ENCODE peak calls at places on chromosomes 3 and 15, in four cellular contexts. L is GM13976; K is LNCaP clone FGC; P is activated CD8-positive, alpha-beta memory T cell treated with anti-CD3 and anti-CD28 coated beads for 4 hours. S is an unnamed sample.

GRCh38 chr3:108088697-108089096 is 2.1 kb downstream of the CD47 start:
- DNase-seq in L (peak; percentile 37), P (no peak), K (no peak), S (peak; percentile 30)

GRCh38 chr3:49734752-49735151 is 11.0 kb upstream of the GMPPB start:
- DNase-seq in K (no peak), P (no peak), L (no peak), S (no peak)

GRCh38 chr15:63551400-63551799 is 45.8 kb upstream of the FBXL22 start:
- DNase-seq in K (no peak), L (no peak), P (no peak), S (no peak)

GRCh38 chr3:140920029-140920428 is 21.6 kb upstream of the SLC25A36 start:
- DNase-seq in P (no peak), K (no peak), L (no peak), S (no peak)

GRCh38 chr15:93035953-93036810 is 52.8 kb downstream of the RGMA start:
- DNase-seq in P (peak; percentile 9), L (peak; percentile 86), K (peak; percentile 13), S (peak; percentile 58)

GRCh38 chr3:115766587-115767492 is 143.5 kb downstream of the GAP43 start:
- DNase-seq in L (no peak), P (no peak), K (no peak), S (no peak)

GRCh38 chr3:108838411-108838810 is 15.8 kb downstream of the TRAT1 start:
- DNase-seq in P (no peak), L (no peak), K (no peak), S (no peak)

GRCh38 chr3:53100818-53101466 is 29.3 kb downstream of the RFT1 start:
- DNase-seq in P (no peak), L (no peak), K (no peak), S (no peak)

GRCh38 chr15:66997212-66997611 is 68.2 kb upstream of the SMAD3 start:
- DNase-seq in L (no peak), K (no peak), P (no peak), S (no peak)

GRCh38 chr3:156985689-156986088 is 159.5 kb downstream of the LEKR1 start:
- DNase-seq in L (no peak), P (no peak), K (no peak), S (no peak)

GRCh38 chr3:147371141-147371540 is 35.2 kb downstream of the ZIC4 start:
- DNase-seq in L (no peak), K (no peak), P (no peak), S (no peak)

GRCh38 chr3:105528956-105529355 is 162.2 kb downstream of the ALCAM start:
- DNase-seq in K (no peak), L (no peak), P (no peak), S (no peak)

GRCh38 chr3:177195242-177195940 is 1.9 kb downstream of the TBL1XR1 start:
- DNase-seq in P (no peak), L (no peak), K (no peak), S (no peak)

GRCh38 chr15:62737551-62737950 is 305.0 kb upstream of the TPM1 start:
- DNase-seq in P (no peak), L (no peak), K (no peak), S (no peak)

GRCh38 chr3:81782585-81782984 is 21.1 kb upstream of the GBE1 start:
- DNase-seq in P (no peak), L (no peak), K (no peak), S (no peak)

S was measured in germinal center.